ENCODE peak calls at places on chromosomes 16 and 17, in eight cellular contexts. One of them, this sample, is unnamed.

GRCh38 chr16:825298-826061 is 24.9 kb upstream of the GNG13 start:
- DNase-seq in astrocyte of the cerebellum: no peak
- DNase-seq in kidney epithelial cell: no peak
- DNase-seq in Peyer's patch: no peak
- DNase-seq in AG09319: no peak
- DNase-seq in body of pancreas: peak
- DNase-seq in cardiac muscle cell: no peak
- DNase-seq in BJ: no peak
- DNase-seq in this sample: no peak

GRCh38 chr17:3870871-3871306 is 22.0 kb downstream of the CAMKK1 start:
- DNase-seq in AG09319: no peak
- DNase-seq in astrocyte of the cerebellum: no peak
- DNase-seq in cardiac muscle cell: peak
- DNase-seq in kidney epithelial cell: no peak
- DNase-seq in body of pancreas: peak
- DNase-seq in BJ: no peak
- DNase-seq in Peyer's patch: no peak
- DNase-seq in this sample: no peak

GRCh38 chr17:5832886-5833285 is 237.3 kb upstream of the WSCD1 start:
- DNase-seq in AG09319: peak
- DNase-seq in kidney epithelial cell: peak
- DNase-seq in cardiac muscle cell: no peak
- DNase-seq in Peyer's patch: no peak
- DNase-seq in BJ: peak
- DNase-seq in body of pancreas: no peak
- DNase-seq in astrocyte of the cerebellum: peak
- DNase-seq in this sample: no peak

GRCh38 chr16:20903116-20903888 is 2.7 kb downstream of the LYRM1 start:
- DNase-seq in Peyer's patch: no peak
- DNase-seq in kidney epithelial cell: no peak
- DNase-seq in AG09319: no peak
- DNase-seq in BJ: no peak
- DNase-seq in cardiac muscle cell: no peak
- DNase-seq in astrocyte of the cerebellum: no peak
- DNase-seq in body of pancreas: no peak
- DNase-seq in this sample: no peak

GRCh38 chr17:7560172-7561027 is 1.3 kb upstream of the SENP3 start:
- DNase-seq in BJ: no peak
- DNase-seq in body of pancreas: peak
- DNase-seq in astrocyte of the cerebellum: no peak
- DNase-seq in AG09319: no peak
- DNase-seq in Peyer's patch: peak
- DNase-seq in cardiac muscle cell: peak
- DNase-seq in kidney epithelial cell: no peak
- DNase-seq in this sample: peak

GRCh38 chr16:28876016-28876659 is 2.1 kb upstream of the ATP2A1 start:
- DNase-seq in Peyer's patch: no peak
- DNase-seq in BJ: no peak
- DNase-seq in AG09319: no peak
- DNase-seq in astrocyte of the cerebellum: no peak
- DNase-seq in cardiac muscle cell: no peak
- DNase-seq in kidney epithelial cell: no peak
- DNase-seq in body of pancreas: no peak
- DNase-seq in this sample: no peak

GRCh38 chr16:57413301-57413730 is 8.7 kb downstream of the CCL17 start:
- DNase-seq in astrocyte of the cerebellum: no peak
- DNase-seq in body of pancreas: no peak
- DNase-seq in AG09319: no peak
- DNase-seq in Peyer's patch: no peak
- DNase-seq in BJ: no peak
- DNase-seq in kidney epithelial cell: no peak
- DNase-seq in cardiac muscle cell: no peak
- DNase-seq in this sample: no peak

GRCh38 chr16:89357055-89357454 is 133.3 kb downstream of the ANKRD11 start:
- DNase-seq in kidney epithelial cell: no peak
- DNase-seq in BJ: no peak
- DNase-seq in astrocyte of the cerebellum: no peak
- DNase-seq in cardiac muscle cell: no peak
- DNase-seq in body of pancreas: no peak
- DNase-seq in AG09319: no peak
- DNase-seq in Peyer's patch: peak
- DNase-seq in this sample: no peak

GRCh38 chr16:27232875-27233605 is 29.7 kb downstream of the KDM8 start:
- DNase-seq in BJ: no peak
- DNase-seq in Peyer's patch: no peak
- DNase-seq in body of pancreas: no peak
- DNase-seq in astrocyte of the cerebellum: no peak
- DNase-seq in AG09319: no peak
- DNase-seq in cardiac muscle cell: no peak
- DNase-seq in kidney epithelial cell: no peak
- DNase-seq in this sample: no peak

GRCh38 chr16:77290451-77291110 is 91.4 kb downstream of the SYCE1L start:
- DNase-seq in cardiac muscle cell: no peak
- DNase-seq in Peyer's patch: no peak
- DNase-seq in astrocyte of the cerebellum: peak
- DNase-seq in body of pancreas: no peak
- DNase-seq in kidney epithelial cell: peak
- DNase-seq in BJ: no peak
- DNase-seq in AG09319: no peak
- DNase-seq in this sample: no peak

GRCh38 chr16:75733305-75734141 is 7.2 kb upstream of the CPHXL start:
- DNase-seq in Peyer's patch: no peak
- DNase-seq in body of pancreas: no peak
- DNase-seq in kidney epithelial cell: no peak
- DNase-seq in AG09319: peak
- DNase-seq in astrocyte of the cerebellum: peak
- DNase-seq in cardiac muscle cell: no peak
- DNase-seq in BJ: peak
- DNase-seq in this sample: no peak

GRCh38 chr17:13727441-13728171 is 125.9 kb upstream of the HS3ST3A1 start:
- DNase-seq in kidney epithelial cell: no peak
- DNase-seq in cardiac muscle cell: no peak
- DNase-seq in Peyer's patch: no peak
- DNase-seq in BJ: peak
- DNase-seq in body of pancreas: no peak
- DNase-seq in astrocyte of the cerebellum: no peak
- DNase-seq in AG09319: no peak
- DNase-seq in this sample: no peak

GRCh38 chr16:2082983-2083364 is 35.2 kb downstream of the TSC2 start:
- DNase-seq in body of pancreas: no peak
- DNase-seq in cardiac muscle cell: no peak
- DNase-seq in kidney epithelial cell: no peak
- DNase-seq in AG09319: no peak
- DNase-seq in BJ: no peak
- DNase-seq in Peyer's patch: no peak
- DNase-seq in astrocyte of the cerebellum: no peak
- DNase-seq in this sample: no peak

GRCh38 chr17:57401556-57402488 is 145.5 kb downstream of the MSI2 start:
- DNase-seq in AG09319: no peak
- DNase-seq in cardiac muscle cell: peak
- DNase-seq in BJ: no peak
- DNase-seq in Peyer's patch: no peak
- DNase-seq in body of pancreas: no peak
- DNase-seq in astrocyte of the cerebellum: no peak
- DNase-seq in kidney epithelial cell: no peak
- DNase-seq in this sample: no peak
- TF ChIP-seq CTCF in AG09319: no peak
- TF ChIP-seq CTCF in cardiac muscle cell: no peak
- TF ChIP-seq CTCF in BJ: no peak
- TF ChIP-seq CTCF in Peyer's patch: no peak
- TF ChIP-seq CTCF in body of pancreas: no peak
- TF ChIP-seq CTCF in astrocyte of the cerebellum: no peak
- TF ChIP-seq CTCF in kidney epithelial cell: peak
- TF ChIP-seq CTCF in this sample: no peak

GRCh38 chr16:85418978-85419491 is 194.1 kb upstream of the GSE1 start:
- DNase-seq in kidney epithelial cell: no peak
- DNase-seq in astrocyte of the cerebellum: no peak
- DNase-seq in body of pancreas: peak
- DNase-seq in Peyer's patch: no peak
- DNase-seq in cardiac muscle cell: no peak
- DNase-seq in BJ: no peak
- DNase-seq in AG09319: no peak
- DNase-seq in this sample: peak
- TF ChIP-seq CTCF in kidney epithelial cell: no peak
- TF ChIP-seq CTCF in astrocyte of the cerebellum: no peak
- TF ChIP-seq CTCF in body of pancreas: no peak
- TF ChIP-seq CTCF in Peyer's patch: no peak
- TF ChIP-seq CTCF in cardiac muscle cell: no peak
- TF ChIP-seq CTCF in BJ: no peak
- TF ChIP-seq CTCF in AG09319: no peak
- TF ChIP-seq CTCF in this sample: peak

DNA sequence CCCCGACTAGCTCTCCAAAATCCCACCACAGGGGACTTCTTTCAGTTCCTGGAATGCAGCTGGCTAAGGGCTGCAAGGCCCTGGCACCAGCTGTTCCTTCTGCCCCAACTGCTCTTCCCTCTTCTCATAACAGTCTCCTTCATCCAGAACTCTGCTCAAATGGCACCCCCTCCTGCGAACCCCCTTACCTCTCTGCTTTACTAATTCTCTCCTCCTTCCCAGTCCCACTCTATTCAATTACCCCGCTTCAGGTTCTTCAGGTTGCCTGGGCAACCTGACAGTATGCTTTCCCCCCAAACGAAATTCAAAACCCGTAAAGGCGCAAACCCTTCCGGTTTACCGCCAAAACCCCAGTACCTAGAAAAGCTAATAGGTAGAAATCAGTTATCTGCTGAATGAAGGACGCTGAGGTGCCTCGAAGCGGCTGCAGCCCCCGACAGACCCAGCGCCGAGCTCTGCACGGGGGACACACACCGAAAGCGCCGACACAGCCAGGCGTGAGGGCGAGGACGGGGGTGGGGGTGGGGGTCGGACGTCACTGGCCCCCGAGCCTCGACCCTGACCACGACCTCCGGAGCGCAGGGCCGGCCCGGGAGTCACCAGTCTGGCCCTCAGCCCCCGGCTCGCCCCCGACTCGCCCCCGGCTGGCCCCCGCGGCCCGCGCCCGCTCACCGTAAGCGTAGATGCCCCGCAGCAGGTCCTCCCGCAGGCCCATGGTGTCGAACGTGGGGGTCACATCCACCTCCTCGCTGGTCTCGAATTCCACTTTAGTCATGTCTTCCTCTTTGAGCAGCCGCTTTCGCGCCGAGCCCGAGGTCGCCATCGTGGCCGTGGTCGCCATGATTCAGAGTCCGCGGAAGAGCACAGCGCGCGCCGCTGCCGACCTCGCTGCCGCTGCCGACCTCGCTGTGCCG is 550 bp downstream of the EIF4A3 start:
- DNase-seq in astrocyte of the cerebellum: no peak
- DNase-seq in AG09319: no peak
- DNase-seq in BJ: no peak
- DNase-seq in kidney epithelial cell: no peak
- DNase-seq in Peyer's patch: peak
- DNase-seq in body of pancreas: no peak
- DNase-seq in cardiac muscle cell: peak
- DNase-seq in this sample: no peak
- TF ChIP-seq CTCF in astrocyte of the cerebellum: no peak
- TF ChIP-seq CTCF in AG09319: no peak
- TF ChIP-seq CTCF in BJ: peak
- TF ChIP-seq CTCF in kidney epithelial cell: no peak
- TF ChIP-seq CTCF in Peyer's patch: no peak
- TF ChIP-seq CTCF in body of pancreas: no peak
- TF ChIP-seq CTCF in cardiac muscle cell: no peak
- TF ChIP-seq CTCF in this sample: no peak

DNA sequence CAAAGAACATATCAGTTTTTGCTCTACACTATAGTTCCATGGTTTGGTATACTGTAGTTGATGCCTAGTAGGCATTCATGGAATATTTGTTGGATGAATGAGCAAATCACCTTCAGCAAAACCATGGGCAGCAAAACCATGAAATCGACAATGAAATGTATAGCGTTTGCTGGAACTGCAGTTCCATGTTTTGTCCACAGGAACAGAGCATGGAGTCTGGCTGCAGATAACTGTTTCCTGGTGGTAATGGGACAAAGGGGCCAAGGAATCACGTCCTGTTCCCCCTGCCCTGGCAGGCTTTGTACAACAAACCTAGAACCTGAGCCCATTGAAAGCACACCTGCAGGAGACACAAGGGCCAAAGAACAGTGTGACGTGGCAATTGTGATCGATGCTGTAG is 101.1 kb downstream of the USP31 start:
- DNase-seq in astrocyte of the cerebellum: no peak
- DNase-seq in body of pancreas: no peak
- DNase-seq in cardiac muscle cell: no peak
- DNase-seq in Peyer's patch: no peak
- DNase-seq in BJ: no peak
- DNase-seq in kidney epithelial cell: no peak
- DNase-seq in AG09319: no peak
- DNase-seq in this sample: no peak
- TF ChIP-seq CTCF in astrocyte of the cerebellum: peak
- TF ChIP-seq CTCF in body of pancreas: no peak
- TF ChIP-seq CTCF in cardiac muscle cell: no peak
- TF ChIP-seq CTCF in Peyer's patch: no peak
- TF ChIP-seq CTCF in BJ: no peak
- TF ChIP-seq CTCF in kidney epithelial cell: no peak
- TF ChIP-seq CTCF in AG09319: no peak
- TF ChIP-seq CTCF in this sample: no peak

GRCh38 chr16:84358601-84359295 is 9.6 kb upstream of the ATP2C2 start:
- DNase-seq in cardiac muscle cell: no peak
- DNase-seq in astrocyte of the cerebellum: no peak
- DNase-seq in BJ: no peak
- DNase-seq in Peyer's patch: no peak
- DNase-seq in kidney epithelial cell: no peak
- DNase-seq in body of pancreas: no peak
- DNase-seq in AG09319: no peak
- DNase-seq in this sample: no peak
- TF ChIP-seq CTCF in cardiac muscle cell: no peak
- TF ChIP-seq CTCF in astrocyte of the cerebellum: no peak
- TF ChIP-seq CTCF in BJ: no peak
- TF ChIP-seq CTCF in Peyer's patch: no peak
- TF ChIP-seq CTCF in kidney epithelial cell: no peak
- TF ChIP-seq CTCF in body of pancreas: no peak
- TF ChIP-seq CTCF in AG09319: no peak
- TF ChIP-seq CTCF in this sample: no peak

GRCh38 chr16:31713945-31714898 is 159.4 kb upstream of the ZNF267 start:
- DNase-seq in astrocyte of the cerebellum: no peak
- DNase-seq in cardiac muscle cell: peak
- DNase-seq in body of pancreas: peak
- DNase-seq in BJ: no peak
- DNase-seq in Peyer's patch: no peak
- DNase-seq in kidney epithelial cell: no peak
- DNase-seq in AG09319: no peak
- DNase-seq in this sample: peak
- TF ChIP-seq CTCF in astrocyte of the cerebellum: peak
- TF ChIP-seq CTCF in cardiac muscle cell: peak
- TF ChIP-seq CTCF in body of pancreas: no peak
- TF ChIP-seq CTCF in BJ: peak
- TF ChIP-seq CTCF in Peyer's patch: no peak
- TF ChIP-seq CTCF in kidney epithelial cell: peak
- TF ChIP-seq CTCF in AG09319: peak
- TF ChIP-seq CTCF in this sample: peak

GRCh38 chr17:64507418-64507766 is 615 bp downstream of the CEP95 start:
- DNase-seq in Peyer's patch: no peak
- DNase-seq in BJ: peak
- DNase-seq in cardiac muscle cell: peak
- DNase-seq in astrocyte of the cerebellum: peak
- DNase-seq in kidney epithelial cell: no peak
- DNase-seq in body of pancreas: no peak
- DNase-seq in AG09319: no peak
- DNase-seq in this sample: no peak
- TF ChIP-seq CTCF in Peyer's patch: peak
- TF ChIP-seq CTCF in BJ: peak
- TF ChIP-seq CTCF in cardiac muscle cell: peak
- TF ChIP-seq CTCF in astrocyte of the cerebellum: peak
- TF ChIP-seq CTCF in kidney epithelial cell: peak
- TF ChIP-seq CTCF in body of pancreas: peak
- TF ChIP-seq CTCF in AG09319: peak
- TF ChIP-seq CTCF in this sample: no peak

This sample was measured in glutamatergic neuron.